ENCODE peak calls at places on chromosome 11, in five cellular contexts. One of them, this sample, is unnamed.

GRCh38 chr11:64448599-64449380 is 89.8 kb downstream of the RPS6KA4 start:
- DNase-seq in sigmoid colon: peak; percentile 90
- DNase-seq in right lobe of liver: peak; percentile 87
- DNase-seq in CD4-positive, alpha-beta T cell: peak; percentile 62
- DNase-seq in NB4: peak; percentile 90
- DNase-seq in this sample: peak; percentile 95

GRCh38 chr11:82634091-82634490 is 99.6 kb downstream of the FAM181B start:
- DNase-seq in CD4-positive, alpha-beta T cell: no peak
- DNase-seq in right lobe of liver: no peak
- DNase-seq in sigmoid colon: no peak
- DNase-seq in NB4: no peak
- DNase-seq in this sample: no peak

GRCh38 chr11:6576471-6577373 is 26.7 kb downstream of the RRP8 start:
- DNase-seq in CD4-positive, alpha-beta T cell: no peak
- DNase-seq in NB4: peak; percentile 10
- DNase-seq in right lobe of liver: no peak
- DNase-seq in sigmoid colon: peak; percentile 83
- DNase-seq in this sample: no peak

GRCh38 chr11:110890995-110891394 is 178.8 kb upstream of the ARHGAP20 start:
- DNase-seq in CD4-positive, alpha-beta T cell: no peak
- DNase-seq in NB4: no peak
- DNase-seq in sigmoid colon: no peak
- DNase-seq in right lobe of liver: no peak
- DNase-seq in this sample: no peak

GRCh38 chr11:130648601-130649000 is 200.2 kb downstream of the ADAMTS15 start:
- DNase-seq in NB4: no peak
- DNase-seq in right lobe of liver: no peak
- DNase-seq in sigmoid colon: peak; percentile 85
- DNase-seq in CD4-positive, alpha-beta T cell: no peak
- DNase-seq in this sample: no peak

GRCh38 chr11:33505140-33505539 is 195.5 kb downstream of the C11orf91 start:
- DNase-seq in CD4-positive, alpha-beta T cell: no peak
- DNase-seq in NB4: no peak
- DNase-seq in sigmoid colon: no peak
- DNase-seq in right lobe of liver: no peak
- DNase-seq in this sample: no peak

GRCh38 chr11:10413268-10413667 is 41.8 kb upstream of the AMPD3 start:
- DNase-seq in NB4: peak; percentile 85
- DNase-seq in sigmoid colon: no peak
- DNase-seq in CD4-positive, alpha-beta T cell: peak; percentile 31
- DNase-seq in right lobe of liver: no peak
- DNase-seq in this sample: peak; percentile 81

GRCh38 chr11:95698939-95699562 is 90.5 kb downstream of the FAM76B start:
- DNase-seq in CD4-positive, alpha-beta T cell: no peak
- DNase-seq in sigmoid colon: no peak
- DNase-seq in NB4: peak; percentile 47
- DNase-seq in right lobe of liver: no peak
- DNase-seq in this sample: no peak

GRCh38 chr11:19879309-19880087 is 166.9 kb downstream of the NAV2 start:
- DNase-seq in sigmoid colon: peak; percentile 70
- DNase-seq in CD4-positive, alpha-beta T cell: no peak
- DNase-seq in NB4: no peak
- DNase-seq in right lobe of liver: no peak
- DNase-seq in this sample: no peak

GRCh38 chr11:68936358-68936636 is 32.6 kb downstream of the IGHMBP2 start:
- DNase-seq in right lobe of liver: no peak
- DNase-seq in NB4: no peak
- DNase-seq in CD4-positive, alpha-beta T cell: no peak
- DNase-seq in sigmoid colon: no peak
- DNase-seq in this sample: peak; percentile 44

GRCh38 chr11:62881579-62882427 is 1.1 kb downstream of the SLC3A2 start:
- DNase-seq in right lobe of liver: peak; percentile 93
- DNase-seq in NB4: peak; percentile 99
- DNase-seq in CD4-positive, alpha-beta T cell: peak; percentile 92
- DNase-seq in sigmoid colon: peak; percentile 99
- DNase-seq in this sample: peak; percentile 96
- TF ChIP-seq CTCF in right lobe of liver: no peak
- TF ChIP-seq CTCF in NB4: no peak
- TF ChIP-seq CTCF in CD4-positive, alpha-beta T cell: peak; percentile 23
- TF ChIP-seq CTCF in sigmoid colon: no peak
- TF ChIP-seq CTCF in this sample: peak; percentile 49

DNA sequence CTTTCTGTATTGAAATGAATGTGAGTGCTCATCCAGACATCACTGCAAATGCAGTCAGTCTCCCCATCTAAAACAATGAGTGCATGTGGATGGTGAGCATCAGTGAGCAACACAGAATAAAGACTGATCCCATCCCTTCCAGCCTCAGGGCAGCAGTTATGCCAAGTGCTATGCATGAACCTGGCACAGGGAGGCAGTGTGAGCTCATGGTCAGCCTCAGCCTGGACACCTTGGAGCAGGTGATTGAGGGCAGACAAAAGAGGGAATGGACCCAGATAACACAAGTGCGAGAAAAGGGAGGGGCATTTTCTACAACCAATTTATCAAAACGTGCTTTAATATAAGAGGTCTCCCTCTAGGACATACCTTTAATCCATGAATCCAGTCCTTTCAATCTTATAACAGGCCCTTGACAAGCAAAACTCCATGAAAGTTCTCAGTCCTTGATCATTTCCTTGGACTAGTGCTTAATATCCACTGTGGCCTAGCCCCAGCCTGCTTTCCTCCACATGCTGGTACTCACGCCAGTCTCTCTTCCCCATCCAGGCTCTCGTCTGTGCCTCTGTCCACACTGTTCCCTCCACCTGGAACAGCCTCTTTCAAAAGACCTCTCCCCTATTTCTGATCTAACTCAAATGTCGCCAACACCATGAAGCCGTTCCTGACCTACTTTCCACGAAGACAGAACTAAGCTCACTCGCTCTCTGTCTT is 50.5 kb upstream of the LRRC55 start:
- DNase-seq in right lobe of liver: peak; percentile 58
- DNase-seq in NB4: peak; percentile 15
- DNase-seq in CD4-positive, alpha-beta T cell: no peak
- DNase-seq in sigmoid colon: no peak
- DNase-seq in this sample: no peak
- TF ChIP-seq CTCF in right lobe of liver: peak; percentile 93
- TF ChIP-seq CTCF in NB4: peak; percentile 43
- TF ChIP-seq CTCF in CD4-positive, alpha-beta T cell: no peak
- TF ChIP-seq CTCF in sigmoid colon: peak; percentile 16
- TF ChIP-seq CTCF in this sample: peak; percentile 51

GRCh38 chr11:104333977-104334376 is 170.0 kb upstream of the PDGFD start:
- DNase-seq in sigmoid colon: no peak
- DNase-seq in CD4-positive, alpha-beta T cell: no peak
- DNase-seq in NB4: peak; percentile 46
- DNase-seq in right lobe of liver: no peak
- DNase-seq in this sample: no peak

GRCh38 chr11:104329043-104329442 is 165.1 kb upstream of the PDGFD start:
- DNase-seq in sigmoid colon: no peak
- DNase-seq in NB4: no peak
- DNase-seq in right lobe of liver: no peak
- DNase-seq in CD4-positive, alpha-beta T cell: no peak
- DNase-seq in this sample: no peak

GRCh38 chr11:104327864-104328513 is 164.0 kb upstream of the PDGFD start:
- DNase-seq in CD4-positive, alpha-beta T cell: no peak
- DNase-seq in NB4: no peak
- DNase-seq in sigmoid colon: no peak
- DNase-seq in right lobe of liver: no peak
- DNase-seq in this sample: no peak

GRCh38 chr11:104328514-104328912 is 164.6 kb upstream of the PDGFD start:
- DNase-seq in CD4-positive, alpha-beta T cell: no peak
- DNase-seq in right lobe of liver: no peak
- DNase-seq in sigmoid colon: no peak
- DNase-seq in NB4: no peak
- DNase-seq in this sample: no peak

DNA sequence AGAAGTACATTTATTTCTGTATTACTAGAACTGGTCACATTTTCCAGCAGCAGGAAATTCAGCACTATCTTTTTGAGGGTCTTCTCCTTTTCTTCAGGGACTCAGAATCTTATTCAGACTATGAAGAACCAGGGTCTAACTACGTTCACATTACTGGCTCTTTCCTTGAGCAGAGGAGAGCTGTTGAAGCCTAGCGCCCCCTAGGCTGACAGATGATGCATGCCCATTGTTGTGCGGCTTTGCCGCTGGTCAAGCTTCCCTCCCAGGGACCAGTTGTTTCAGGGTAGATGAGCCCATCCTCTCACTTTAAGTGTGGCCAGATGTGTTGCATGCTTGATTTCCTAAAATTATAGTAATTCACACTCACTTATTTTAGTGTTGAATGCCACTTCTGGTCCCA is 168.2 kb upstream of the PDGFD start:
- DNase-seq in right lobe of liver: no peak
- DNase-seq in NB4: peak; percentile 36
- DNase-seq in CD4-positive, alpha-beta T cell: no peak
- DNase-seq in sigmoid colon: no peak
- DNase-seq in this sample: no peak
- TF ChIP-seq CTCF in right lobe of liver: no peak
- TF ChIP-seq CTCF in NB4: peak; percentile 67
- TF ChIP-seq CTCF in CD4-positive, alpha-beta T cell: no peak
- TF ChIP-seq CTCF in sigmoid colon: no peak
- TF ChIP-seq CTCF in this sample: no peak

DNA sequence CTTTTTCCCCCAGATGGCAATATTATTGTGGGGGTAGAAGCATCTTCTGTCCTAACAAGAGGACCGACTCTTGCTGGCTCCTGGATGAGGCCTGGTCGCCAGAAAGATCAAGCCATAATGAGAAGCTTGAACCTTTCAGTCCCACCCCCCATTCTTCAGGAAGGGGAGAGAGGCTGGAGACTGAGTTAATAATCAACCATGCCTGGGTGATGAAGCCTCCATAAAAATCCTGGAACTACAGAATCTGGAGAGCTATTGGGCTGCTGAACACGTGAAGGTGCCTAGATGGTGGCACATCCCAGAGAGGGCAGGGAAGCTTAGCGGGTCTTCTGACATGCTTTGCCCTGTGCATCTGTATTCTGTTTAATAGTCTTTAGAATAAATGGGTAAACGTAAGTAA is 16.3 kb downstream of the AP5B1 start:
- DNase-seq in NB4: no peak
- DNase-seq in sigmoid colon: no peak
- DNase-seq in right lobe of liver: no peak
- DNase-seq in CD4-positive, alpha-beta T cell: no peak
- DNase-seq in this sample: no peak
- TF ChIP-seq CTCF in NB4: no peak
- TF ChIP-seq CTCF in sigmoid colon: no peak
- TF ChIP-seq CTCF in right lobe of liver: no peak
- TF ChIP-seq CTCF in CD4-positive, alpha-beta T cell: no peak
- TF ChIP-seq CTCF in this sample: no peak

DNA sequence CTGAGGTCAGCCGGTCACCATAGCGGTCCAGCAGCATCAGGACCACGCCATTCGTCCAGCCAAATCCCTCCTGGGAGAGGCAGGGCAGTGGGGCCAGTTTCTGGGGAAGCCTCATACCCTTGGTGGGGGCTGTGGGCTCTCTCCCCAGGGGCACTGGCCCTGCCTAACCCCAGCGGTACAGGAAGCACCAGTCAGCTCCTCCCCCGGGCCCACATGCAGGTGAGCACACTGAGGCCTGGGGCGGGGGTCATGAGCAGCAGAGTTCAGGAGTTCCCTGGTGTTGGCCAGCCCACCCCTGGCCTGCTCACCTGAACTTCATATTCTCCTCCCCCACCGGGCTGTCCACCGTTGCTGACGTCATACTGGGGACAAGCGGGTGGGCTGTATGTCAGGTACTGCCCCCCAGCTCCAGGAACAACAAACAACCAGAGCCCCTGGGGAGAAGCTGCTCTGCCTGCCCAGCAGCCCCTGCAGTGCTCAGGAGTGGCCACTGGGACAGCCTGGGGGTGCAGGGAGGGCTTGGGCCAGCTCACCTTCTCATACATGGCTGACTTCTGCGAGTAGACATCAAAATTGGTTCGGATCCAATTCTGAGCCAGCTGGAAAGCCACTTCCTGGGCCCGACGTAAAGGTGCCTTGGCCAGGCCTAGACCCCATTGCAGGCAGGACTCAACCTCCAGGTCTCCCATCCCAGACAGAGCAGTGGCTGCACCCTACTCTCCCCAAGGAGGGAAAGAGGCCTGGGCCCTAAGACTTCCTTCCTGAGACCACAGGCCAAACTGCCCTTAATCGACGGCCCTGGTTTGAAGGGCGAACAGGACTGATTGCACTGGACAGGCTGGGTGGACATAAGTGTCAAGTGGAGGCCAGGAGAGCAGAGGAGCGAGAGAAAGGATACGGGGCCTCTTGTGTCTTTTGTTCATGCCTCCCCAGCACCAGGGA is 20.8 kb downstream of the TREH start:
- DNase-seq in sigmoid colon: no peak
- DNase-seq in NB4: peak; percentile 15
- DNase-seq in CD4-positive, alpha-beta T cell: no peak
- DNase-seq in right lobe of liver: no peak
- DNase-seq in this sample: no peak
- TF ChIP-seq CTCF in sigmoid colon: no peak
- TF ChIP-seq CTCF in NB4: no peak
- TF ChIP-seq CTCF in CD4-positive, alpha-beta T cell: no peak
- TF ChIP-seq CTCF in right lobe of liver: no peak
- TF ChIP-seq CTCF in this sample: no peak